ENCODE peak calls at places on chromosomes 5 and 9, in five cellular contexts. G, O, W, F and D are unnamed samples.

GRCh38 chr5:9690751-9691150 is 60.6 kb upstream of the TAS2R1 start:
- DNase-seq in G (no peak), O (no peak), W (no peak), F (no peak), D (no peak)

GRCh38 chr9:79809931-79810330 is 238.2 kb downstream of the TLE4 start:
- DNase-seq in G (no peak), O (peak), W (no peak), F (peak), D (peak)

GRCh38 chr5:168713051-168713450 is 133.9 kb upstream of the PANK3 start:
- DNase-seq in G (no peak), O (no peak), W (no peak), F (no peak), D (no peak)

GRCh38 chr9:113911850-113912249 is 35.7 kb downstream of the ZNF618 start:
- DNase-seq in G (no peak), O (no peak), W (no peak), F (no peak), D (no peak)

GRCh38 chr5:765948-766631 is 18.4 kb downstream of the ZDHHC11B start:
- DNase-seq in G (peak), O (no peak), W (no peak), F (no peak), D (no peak)

GRCh38 chr9:98994226-98995058 is 50.7 kb downstream of the COL15A1 start:
- DNase-seq in G (peak), O (no peak), W (no peak), F (no peak), D (no peak)

GRCh38 chr9:21491742-21492141 is 9.6 kb upstream of the IFNE start:
- DNase-seq in G (no peak), O (no peak), W (no peak), F (no peak), D (no peak)

GRCh38 chr5:16884595-16884994 is 51.5 kb downstream of the MYO10 start:
- DNase-seq in G (no peak), O (no peak), W (no peak), F (no peak), D (no peak)

GRCh38 chr5:111227805-111228204 is 3.6 kb downstream of the CAMK4 start:
- DNase-seq in G (no peak), O (no peak), W (no peak), F (no peak), D (peak)

GRCh38 chr9:93824386-93825294 is 130.5 kb downstream of the BARX1 start:
- DNase-seq in G (peak), O (no peak), W (no peak), F (no peak), D (no peak)

GRCh38 chr5:138911441-138911840 is 36.3 kb upstream of the LRRTM2 start:
- DNase-seq in G (no peak), O (no peak), W (no peak), F (no peak), D (no peak)

GRCh38 chr5:132342291-132343180 is 27.0 kb upstream of the SLC22A5 start:
- DNase-seq in G (no peak), O (no peak), W (no peak), F (no peak), D (no peak)

GRCh38 chr9:72386186-72386585 is 21.2 kb upstream of the ZFAND5 start:
- DNase-seq in G (no peak), O (no peak), W (no peak), F (no peak), D (no peak)

GRCh38 chr5:155252717-155253116 is 239.2 kb downstream of the KIF4B start:
- DNase-seq in G (no peak), O (no peak), W (no peak), F (no peak), D (no peak)

GRCh38 chr9:89477811-89478583 is 19.9 kb downstream of the SEMA4D start:
- DNase-seq in G (no peak), O (no peak), W (peak), F (no peak), D (no peak)

GRCh38 chr9:94147776-94148175 is 63.5 kb downstream of the PTPDC1 start:
- DNase-seq in G (no peak), O (no peak), W (no peak), F (no peak), D (no peak)

DNA sequence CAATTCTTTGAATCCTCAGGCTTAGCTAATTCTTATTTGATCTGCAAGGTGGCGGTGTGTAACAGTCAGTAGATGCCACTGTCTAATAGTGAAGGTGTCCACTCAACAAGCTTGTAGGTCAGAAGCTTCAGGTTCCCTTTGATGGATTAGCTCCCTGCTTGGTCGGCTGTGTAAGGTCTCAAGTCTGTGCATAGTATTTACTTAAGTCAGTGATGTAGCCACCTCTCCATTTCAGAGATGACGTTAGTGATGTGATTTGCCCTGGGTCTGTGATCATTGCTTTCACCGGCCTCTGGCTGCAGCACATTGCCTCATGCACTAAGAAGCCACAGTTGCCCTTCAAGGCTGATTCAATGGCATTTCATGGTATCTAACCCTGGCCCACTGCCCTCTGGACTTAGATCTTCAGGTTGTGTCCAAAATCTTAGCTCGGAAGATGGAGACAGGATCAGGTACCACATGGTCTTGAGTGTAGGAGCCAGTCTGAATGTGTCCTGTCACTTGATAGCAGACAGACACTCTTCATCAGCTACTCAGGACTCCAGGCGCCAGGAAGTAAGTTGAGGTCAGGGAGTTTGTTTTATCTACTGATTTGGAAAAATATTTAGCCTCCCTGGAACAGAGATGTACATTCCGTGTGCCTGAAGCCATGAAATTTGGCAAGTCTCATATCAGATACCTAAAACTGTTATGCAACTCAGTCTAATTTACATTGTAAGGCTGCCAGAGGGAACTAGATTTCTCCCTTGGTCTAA is 42.9 kb downstream of the SUB1 start:
- DNase-seq in G (no peak), O (peak), W (no peak), F (no peak), D (no peak)
- TF ChIP-seq CTCF in G (no peak), O (no peak), W (no peak), F (no peak), D (no peak)

DNA sequence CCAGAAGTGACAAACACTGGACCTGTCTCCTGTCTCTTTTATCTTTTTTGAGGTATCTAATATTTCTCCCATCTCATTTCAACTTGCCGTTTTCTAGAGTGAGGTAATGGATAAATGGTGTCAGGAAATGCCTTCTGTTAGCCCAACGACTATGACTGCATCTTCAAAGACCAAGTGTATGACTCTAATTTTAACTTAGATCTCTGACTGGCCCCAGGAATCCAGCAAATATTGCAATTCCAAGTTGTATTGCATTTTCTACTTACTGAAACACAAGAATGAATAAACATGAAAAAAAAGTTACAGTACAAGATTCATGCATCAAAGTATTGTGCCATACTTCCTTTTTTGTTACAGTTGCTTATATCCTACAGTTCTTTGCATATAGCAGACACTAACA is 26.3 kb downstream of the SLC28A3 start:
- DNase-seq in G (no peak), O (no peak), W (no peak), F (no peak), D (no peak)
- TF ChIP-seq CTCF in G (no peak), O (no peak), W (no peak), F (no peak), D (no peak)

DNA sequence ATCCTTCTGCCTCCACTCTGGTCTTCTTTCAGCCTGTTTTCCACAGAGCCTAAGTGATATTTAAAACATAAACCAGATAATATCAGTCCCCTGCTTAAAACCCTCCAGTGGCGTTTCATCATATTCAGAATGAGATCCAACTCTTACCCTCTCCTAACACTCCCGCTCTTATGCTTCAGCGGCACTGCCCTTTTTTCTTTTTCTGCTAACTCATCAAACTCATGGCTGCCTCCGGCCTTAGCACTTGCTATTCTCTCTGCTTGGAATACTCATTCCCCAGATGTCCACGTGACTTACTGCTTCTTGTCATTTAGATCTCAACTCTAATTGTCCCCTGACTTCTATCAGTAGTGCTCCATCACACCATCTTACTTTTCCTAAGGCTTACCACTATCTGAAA is 73.6 kb downstream of the PIP5K1B start:
- DNase-seq in G (no peak), O (no peak), W (no peak), F (no peak), D (no peak)
- TF ChIP-seq CTCF in G (no peak), O (no peak), W (no peak), F (no peak), D (no peak)

DNA sequence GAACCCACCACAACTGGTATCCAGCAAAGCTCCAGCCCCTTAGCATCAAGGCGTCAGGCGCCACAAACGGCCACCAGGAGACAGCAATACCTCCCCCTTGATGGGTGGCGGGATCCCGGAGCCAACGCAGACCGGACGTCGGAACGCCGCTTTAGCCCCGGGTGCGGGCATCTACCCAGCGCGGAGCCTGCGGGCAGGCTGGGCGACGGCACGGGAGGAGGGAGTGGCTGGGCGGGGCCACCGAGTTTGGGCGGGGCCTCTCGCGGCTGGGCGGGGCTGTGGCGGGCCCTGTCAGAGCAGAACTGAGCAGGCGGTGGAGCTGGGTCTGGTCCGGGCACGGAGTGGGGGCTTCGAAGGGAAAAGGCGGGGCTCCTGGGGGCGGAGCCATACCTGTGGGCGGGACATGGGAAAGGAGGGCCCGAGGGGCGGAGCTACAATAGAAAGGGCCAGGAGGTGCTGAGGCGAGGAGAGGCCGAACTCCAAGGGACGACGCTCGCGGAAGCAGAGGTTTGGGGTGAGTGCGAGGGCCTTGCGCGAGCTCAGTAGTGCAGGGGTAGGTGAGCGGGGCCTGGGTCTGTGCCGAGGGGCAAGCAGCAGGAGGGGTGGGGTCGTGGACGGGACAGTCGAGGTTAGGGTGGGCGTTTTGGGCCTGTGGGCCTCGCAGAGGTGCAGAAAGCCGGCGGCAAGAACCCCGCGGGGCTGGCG is 40.2 kb upstream of the GARNL3 start:
- DNase-seq in G (peak), O (no peak), W (peak), F (no peak), D (no peak)
- TF ChIP-seq CTCF in G (no peak), O (no peak), W (no peak), F (no peak), D (peak)

DNA sequence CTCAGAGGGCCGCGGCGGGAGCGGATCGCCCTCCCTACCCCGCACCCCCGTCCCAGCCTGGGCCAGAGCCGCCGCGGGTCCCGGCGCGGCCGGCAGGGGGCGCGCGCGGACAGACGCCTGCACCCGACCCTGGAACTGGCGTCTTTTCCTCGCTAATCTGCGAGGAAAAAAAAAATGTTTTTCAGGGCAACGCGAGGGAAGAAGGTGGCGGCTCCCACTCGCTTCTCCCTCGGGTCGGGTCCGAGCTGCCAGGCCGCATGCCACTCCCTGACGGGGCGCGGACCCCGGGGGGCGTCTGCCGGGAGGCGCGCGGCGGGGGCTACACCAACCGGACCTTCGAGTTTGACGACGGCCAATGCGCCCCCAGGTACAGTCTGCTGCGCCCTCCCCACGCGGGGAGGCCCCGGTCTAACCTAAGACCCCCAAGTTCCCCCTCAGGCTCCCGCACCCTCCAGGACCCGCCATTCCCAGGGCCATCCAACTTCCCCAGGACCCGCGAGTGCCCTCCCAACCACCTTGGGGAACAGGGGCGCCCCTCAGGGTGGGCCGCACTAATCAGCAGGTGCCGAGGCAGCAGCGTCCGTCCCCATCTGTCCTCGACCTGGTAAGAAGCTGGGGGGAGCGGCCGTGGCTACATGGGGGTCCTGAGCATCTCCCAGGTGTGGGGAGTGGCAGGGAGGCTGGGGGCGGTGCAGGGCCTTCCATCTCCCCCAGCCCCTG is at the start of gene KCNT1:
- DNase-seq in G (peak), O (no peak), W (peak), F (no peak), D (peak)
- TF ChIP-seq CTCF in G (peak), O (peak), W (peak), F (peak), D (peak)

GRCh38 chr5:113336975-113337374 is 97.8 kb downstream of the TSSK1B start:
- DNase-seq in G (no peak), O (no peak), W (peak), F (peak), D (no peak)
- TF ChIP-seq CTCF in G (no peak), O (peak), W (no peak), F (peak), D (peak)

GRCh38 chr5:136816327-136816726 is 451.0 kb upstream of the TRPC7 start:
- DNase-seq in G (no peak), O (no peak), W (no peak), F (no peak), D (no peak)

GRCh38 chr5:136814621-136815378 is 449.5 kb upstream of the TRPC7 start:
- DNase-seq in G (no peak), O (no peak), W (no peak), F (no peak), D (no peak)

GRCh38 chr5:136819526-136820302 is 454.4 kb upstream of the TRPC7 start:
- DNase-seq in G (no peak), O (no peak), W (no peak), F (no peak), D (no peak)
- TF ChIP-seq CTCF in G (no peak), O (no peak), W (no peak), F (no peak), D (no peak)